ENCODE peak calls at places on chromosome 7, in four cellular contexts. T is Caco-2, O is epithelial cell of esophagus, G is fibroblast of the aortic adventitia. U is an unnamed sample.

GRCh38 chr7:111380945-111381344 is 181.3 kb downstream of the IMMP2L start:
- DNase-seq in T (peak), O (no peak), G (no peak), U (peak)

GRCh38 chr7:117621075-117621474 is 141.2 kb downstream of the CFTR start:
- DNase-seq in T (no peak), O (peak), G (no peak), U (no peak)

GRCh38 chr7:66267249-66267648 is 62.1 kb downstream of the TPST1 start:
- DNase-seq in T (no peak), O (no peak), G (peak), U (no peak)

GRCh38 chr7:825386-825785 is 6.9 kb upstream of the SUN1 start:
- DNase-seq in T (no peak), O (no peak), G (peak), U (no peak)

GRCh38 chr7:37248396-37248836 is 200.2 kb downstream of the ELMO1 start:
- DNase-seq in T (no peak), O (no peak), G (no peak), U (no peak)

GRCh38 chr7:75813084-75813483 is 522 bp downstream of the CCL24 start:
- DNase-seq in T (no peak), O (no peak), G (peak), U (no peak)

GRCh38 chr7:92608380-92609322 is 18.5 kb upstream of the FAM133B start:
- DNase-seq in T (no peak), O (peak), G (no peak), U (no peak)

GRCh38 chr7:97576043-97576442 is 155.8 kb upstream of the TAC1 start:
- DNase-seq in T (no peak), O (no peak), G (no peak), U (no peak)

GRCh38 chr7:47040795-47041194 is 541.1 kb downstream of the TNS3 start:
- DNase-seq in T (peak), O (no peak), G (no peak), U (no peak)

GRCh38 chr7:80821781-80822180 is 97.1 kb downstream of the SEMA3C start:
- DNase-seq in T (peak), O (no peak), G (no peak), U (peak)

GRCh38 chr7:155577509-155577905 is 31.1 kb upstream of the CNPY1 start:
- DNase-seq in T (no peak), O (no peak), G (no peak), U (no peak)

GRCh38 chr7:155581107-155581830 is 34.9 kb upstream of the CNPY1 start:
- DNase-seq in T (no peak), O (no peak), G (no peak), U (no peak)

GRCh38 chr7:155580367-155580766 is 34.0 kb upstream of the CNPY1 start:
- DNase-seq in T (no peak), O (no peak), G (no peak), U (no peak)

GRCh38 chr7:155578016-155578415 is 31.7 kb upstream of the CNPY1 start:
- DNase-seq in T (no peak), O (no peak), G (no peak), U (no peak)

DNA sequence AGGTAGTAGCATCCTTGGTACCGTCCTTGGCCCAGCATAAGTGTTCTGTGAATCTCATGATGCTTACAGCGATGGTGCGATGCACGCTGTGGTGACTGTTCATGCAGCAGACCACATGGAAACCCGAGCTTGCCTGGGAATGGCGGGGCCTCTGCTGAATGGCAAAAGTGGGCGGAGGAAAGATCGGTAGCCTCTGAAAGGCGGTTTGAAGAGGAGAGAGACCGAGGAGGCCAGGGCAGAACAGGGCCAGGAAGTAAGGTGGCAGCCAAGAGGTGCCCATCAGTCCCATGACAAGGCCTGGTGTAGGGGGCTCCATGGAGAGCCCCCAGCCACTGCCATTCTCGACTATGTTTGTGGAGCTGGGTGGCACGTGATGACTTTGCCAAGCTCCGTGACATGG is 33.2 kb upstream of the CNPY1 start:
- DNase-seq in T (no peak), O (no peak), G (no peak), U (no peak)
- TF ChIP-seq CTCF in T (no peak), O (no peak), G (no peak), U (no peak)

GRCh38 chr7:115052706-115053105 is 130.8 kb downstream of the MDFIC start:
- DNase-seq in T (no peak), O (no peak), G (no peak), U (no peak)
- TF ChIP-seq CTCF in T (no peak), O (no peak), G (no peak), U (no peak)

DNA sequence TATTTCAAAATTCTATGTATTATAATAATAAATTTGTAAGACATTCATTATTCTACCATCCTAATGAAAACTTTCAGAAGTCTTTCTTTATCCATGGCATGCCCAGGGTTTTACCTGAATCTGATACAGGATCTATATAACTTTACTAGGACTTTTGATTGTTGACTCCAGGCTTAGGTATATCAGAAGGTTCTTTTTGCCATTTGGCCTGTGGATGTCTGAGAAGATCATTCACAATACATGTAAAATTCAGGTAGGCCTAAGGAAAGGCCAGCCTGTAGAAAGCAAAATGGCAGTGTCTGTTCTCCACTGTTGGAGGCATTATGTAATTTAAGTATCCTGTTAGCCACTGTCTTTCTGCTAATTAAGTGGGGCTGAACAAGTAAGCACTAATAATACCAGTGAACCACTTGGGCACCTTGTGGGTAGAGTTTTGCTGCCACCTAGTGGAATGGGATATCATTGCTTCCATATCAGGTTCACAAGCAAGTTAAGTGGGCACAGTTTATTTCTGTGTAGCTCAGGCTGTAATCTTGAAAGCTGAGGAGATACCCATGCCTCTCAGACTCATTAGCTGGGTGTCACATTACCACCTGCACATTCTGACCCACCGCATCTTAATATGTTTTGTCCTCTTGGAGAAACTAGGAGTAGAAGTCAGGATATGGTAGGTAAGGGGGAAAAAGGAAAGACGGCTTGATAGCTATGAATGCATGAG is 105.5 kb downstream of the SEPTIN7 start:
- DNase-seq in T (peak), O (peak), G (peak), U (peak)
- TF ChIP-seq CTCF in T (peak), O (peak), G (peak), U (peak)

DNA sequence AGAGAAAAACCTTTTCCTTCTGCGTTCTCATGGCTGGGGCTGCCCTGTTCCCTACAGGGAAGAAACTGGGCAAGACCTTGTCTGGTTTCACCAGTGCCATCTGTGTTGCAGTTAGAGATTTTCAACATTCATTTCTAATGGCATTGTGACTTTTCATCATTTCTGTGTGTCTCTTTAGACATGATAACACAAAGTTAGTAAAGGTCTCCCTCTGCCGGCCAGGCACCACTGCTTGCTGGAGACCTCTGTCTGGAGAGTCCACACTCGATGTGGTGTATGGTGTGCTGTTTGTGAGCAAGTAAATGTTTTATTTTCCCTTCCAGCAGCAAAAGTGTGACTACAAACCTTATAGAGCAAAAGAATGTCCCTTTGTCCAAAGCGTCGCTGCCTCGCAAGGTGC is 213.5 kb downstream of the PAXIP1 start:
- DNase-seq in T (peak), O (no peak), G (no peak), U (no peak)
- TF ChIP-seq CTCF in T (peak), O (no peak), G (no peak), U (no peak)

GRCh38 chr7:148290451-148291005 is 300.0 kb upstream of the C7orf33 start:
- DNase-seq in T (no peak), O (no peak), G (no peak), U (no peak)

GRCh38 chr7:148288592-148289151 is 301.9 kb upstream of the C7orf33 start:
- DNase-seq in T (no peak), O (no peak), G (no peak), U (no peak)

GRCh38 chr7:148289630-148290029 is 300.9 kb upstream of the C7orf33 start:
- DNase-seq in T (no peak), O (peak), G (no peak), U (no peak)

GRCh38 chr7:148287538-148287937 is 303.0 kb upstream of the C7orf33 start:
- DNase-seq in T (no peak), O (no peak), G (no peak), U (no peak)

DNA sequence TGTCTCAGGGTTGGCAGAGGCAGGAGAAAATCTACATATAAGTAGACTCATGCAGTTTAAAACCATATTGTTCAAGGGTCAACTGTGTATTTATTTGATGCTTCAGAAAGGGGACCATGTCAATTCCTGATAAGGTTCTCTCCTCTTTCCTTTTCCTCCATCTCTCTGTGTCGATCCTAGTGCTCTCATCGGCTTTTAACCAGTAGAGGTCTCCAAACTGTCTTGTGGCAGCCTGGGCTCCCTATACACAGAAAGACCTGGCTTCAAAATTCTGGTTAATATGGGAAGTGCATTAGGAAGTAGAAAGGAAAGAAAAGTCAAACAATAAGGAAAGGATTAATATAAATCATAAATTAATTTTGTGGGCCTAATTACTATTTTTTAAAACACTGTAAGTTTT is 304.4 kb upstream of the C7orf33 start:
- DNase-seq in T (peak), O (peak), G (no peak), U (peak)
- TF ChIP-seq CTCF in T (peak), O (peak), G (peak), U (no peak)

GRCh38 chr7:154581251-154581890 is 421.6 kb downstream of the PAXIP1 start:
- DNase-seq in T (no peak), O (no peak), G (no peak), U (no peak)

GRCh38 chr7:154583454-154583853 is 419.5 kb downstream of the PAXIP1 start:
- DNase-seq in T (no peak), O (no peak), G (no peak), U (no peak)

GRCh38 chr7:154587812-154588211 is 415.1 kb downstream of the PAXIP1 start:
- DNase-seq in T (no peak), O (no peak), G (no peak), U (no peak)

GRCh38 chr7:154579711-154580110 is 423.2 kb downstream of the PAXIP1 start:
- DNase-seq in T (no peak), O (no peak), G (no peak), U (no peak)

DNA sequence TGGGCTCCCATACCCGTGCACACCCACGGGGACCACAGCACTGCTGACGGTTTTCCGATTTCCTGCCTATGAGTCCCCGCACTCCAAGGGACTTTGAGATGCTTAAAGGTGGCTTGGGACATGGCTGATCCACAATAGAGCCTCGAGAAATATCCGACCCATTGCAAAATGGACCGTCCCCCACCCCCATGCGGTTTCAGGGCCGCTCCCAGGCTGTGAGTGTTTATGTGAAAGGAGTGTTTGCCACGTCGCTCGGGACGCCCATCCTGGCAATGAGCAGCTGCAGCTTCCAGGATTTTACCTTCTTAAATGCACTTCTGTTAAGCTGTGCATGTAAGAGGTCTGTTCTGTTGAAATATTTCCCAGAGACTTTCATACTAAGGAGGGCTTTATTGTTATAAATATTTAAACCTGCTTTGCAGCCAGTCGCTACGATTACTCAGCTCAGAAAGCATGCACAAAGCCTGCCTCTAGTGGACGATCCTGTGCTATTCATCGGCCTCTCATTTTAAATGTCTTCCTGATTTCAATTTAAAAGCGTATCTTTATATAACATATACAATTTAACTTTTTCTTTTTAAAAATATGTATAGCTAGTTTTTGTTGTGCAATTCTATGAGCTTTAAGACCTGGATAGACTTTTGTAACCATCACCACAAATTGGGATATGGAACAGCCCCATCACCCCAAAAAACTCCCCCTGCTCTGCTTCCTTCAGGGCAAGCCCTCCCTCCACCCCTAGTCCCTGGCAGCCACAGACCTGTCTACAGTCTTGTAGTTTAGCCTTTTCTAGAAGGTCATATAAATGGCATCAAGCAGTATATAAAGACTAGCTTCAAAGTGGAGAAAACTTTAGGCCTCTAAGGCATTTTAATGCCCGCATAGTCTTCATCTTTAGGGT is 418.3 kb downstream of the PAXIP1 start:
- DNase-seq in T (no peak), O (no peak), G (no peak), U (no peak)
- TF ChIP-seq CTCF in T (peak), O (no peak), G (no peak), U (no peak)

GRCh38 chr7:24039991-24040390 is 244.0 kb upstream of the NPY start:
- DNase-seq in T (no peak), O (no peak), G (no peak), U (no peak)

GRCh38 chr7:24038993-24039392 is 245.0 kb upstream of the NPY start:
- DNase-seq in T (no peak), O (no peak), G (no peak), U (no peak)

GRCh38 chr7:24034251-24034650 is 249.7 kb upstream of the NPY start:
- DNase-seq in T (no peak), O (no peak), G (no peak), U (no peak)

GRCh38 chr7:24035653-24036414 is 248.2 kb upstream of the NPY start:
- DNase-seq in T (no peak), O (no peak), G (no peak), U (no peak)
- TF ChIP-seq CTCF in T (no peak), O (no peak), G (no peak), U (no peak)

GRCh38 chr7:12731214-12731656 is 43.8 kb downstream of the ARL4A start:
- DNase-seq in T (peak), O (peak), G (peak), U (peak)
- TF ChIP-seq CTCF in T (no peak), O (peak), G (peak), U (peak)

DNA sequence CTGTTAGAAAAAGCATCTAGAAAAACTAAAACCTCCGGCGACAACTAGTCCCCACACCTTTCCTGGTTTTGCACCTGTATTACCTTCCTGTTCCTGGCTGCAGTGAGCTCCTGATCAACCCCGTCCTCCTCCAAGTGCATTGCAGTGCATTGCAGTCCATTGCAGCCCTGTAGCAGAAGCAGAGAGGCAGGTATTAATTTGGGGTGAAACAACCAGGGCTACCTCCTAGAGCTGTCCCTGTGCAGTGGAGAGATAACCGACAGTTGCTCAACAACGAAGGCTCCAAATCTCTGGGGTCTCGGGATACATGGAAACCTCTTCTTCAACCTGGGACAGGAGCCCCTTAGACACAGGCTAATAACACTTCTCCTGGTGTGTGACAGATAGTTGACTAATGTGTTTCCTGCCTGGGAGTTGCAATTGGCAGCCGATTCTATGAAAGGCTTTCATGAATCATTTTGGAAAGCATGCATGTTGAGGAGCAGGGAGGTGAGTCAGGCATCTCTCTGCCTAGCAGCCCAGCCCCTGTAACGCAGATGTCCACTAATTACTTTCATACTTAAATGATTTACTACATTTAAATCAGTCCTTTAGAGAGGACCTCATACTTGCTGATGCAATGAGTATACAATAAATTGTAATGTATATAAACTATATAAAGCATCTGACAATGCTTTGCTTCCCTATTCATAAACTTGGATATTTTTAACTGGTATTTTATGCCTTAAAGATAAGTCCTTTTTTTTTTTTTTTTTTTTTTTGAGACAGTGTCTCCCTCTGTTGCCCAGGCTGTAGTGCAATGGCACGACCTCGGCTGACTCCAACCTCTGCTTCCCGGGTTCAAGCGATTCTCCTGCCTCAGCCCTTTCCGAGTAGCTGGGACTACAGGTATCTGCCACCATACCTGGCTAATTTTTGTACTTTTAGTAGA is 59.0 kb downstream of the PRR15 start:
- DNase-seq in T (no peak), O (peak), G (peak), U (peak)
- TF ChIP-seq CTCF in T (no peak), O (no peak), G (no peak), U (no peak)

U was measured in Calu3.